ENCODE peak calls at places on chromosomes 5 and 9, in six cellular contexts. N is aorta; S is effector memory CD4-positive, alpha-beta T cell; J is prostate gland; Y is mammary epithelial cell; R is cardiac muscle cell. D is an unnamed sample.

GRCh38 chr5:163695817-163696216 is 190.4 kb downstream of the MAT2B start:
- DNase-seq in S (no peak), Y (no peak), N (no peak), J (no peak), R (no peak), D (no peak)

GRCh38 chr5:143557061-143557818 is 153.8 kb upstream of the NR3C1 start:
- DNase-seq in J (no peak), S (no peak), N (no peak), R (peak; percentile 38), Y (peak; percentile 29), D (no peak)

GRCh38 chr5:168227973-168228615 is 63.4 kb upstream of the WWC1 start:
- DNase-seq in N (no peak), S (no peak), R (no peak), Y (no peak), J (no peak), D (no peak)

GRCh38 chr9:933356-933755 is 43.1 kb upstream of the DMRT3 start:
- DNase-seq in Y (no peak), R (no peak), N (no peak), J (no peak), S (no peak), D (no peak)

GRCh38 chr9:37239224-37239859 is 119.0 kb downstream of the ZCCHC7 start:
- DNase-seq in R (no peak), S (no peak), Y (no peak), J (no peak), N (no peak), D (no peak)

GRCh38 chr5:59293700-59294099 is 599.8 kb downstream of the PDE4D start:
- DNase-seq in J (no peak), S (no peak), Y (peak; percentile 52), R (no peak), N (no peak), D (no peak)

GRCh38 chr5:148794275-148794674 is 32.1 kb upstream of the ADRB2 start:
- DNase-seq in N (no peak), S (no peak), R (no peak), Y (no peak), J (no peak), D (no peak)

GRCh38 chr5:45796959-45797553 is 100.9 kb upstream of the HCN1 start:
- DNase-seq in Y (no peak), N (no peak), J (no peak), S (no peak), R (peak; percentile 3), D (no peak)

GRCh38 chr9:124355941-124356744 is 59.1 kb downstream of the PSMB7 start:
- DNase-seq in R (no peak), S (no peak), N (no peak), Y (no peak), J (no peak), D (no peak)

GRCh38 chr9:94034511-94034910 is 49.8 kb upstream of the PTPDC1 start:
- DNase-seq in J (no peak), Y (no peak), S (no peak), R (no peak), N (no peak), D (no peak)

GRCh38 chr5:40410231-40410861 is 269.4 kb upstream of the PTGER4 start:
- DNase-seq in R (no peak), J (no peak), S (peak; percentile 74), N (no peak), Y (peak; percentile 29), D (peak; percentile 59)

GRCh38 chr5:72509401-72509800 is 2.2 kb upstream of the ZNF366 start:
- DNase-seq in Y (no peak), N (peak; percentile 90), J (no peak), S (no peak), R (no peak), D (no peak)

GRCh38 chr5:72512179-72512860 is 5.1 kb upstream of the ZNF366 start:
- DNase-seq in Y (no peak), S (no peak), N (no peak), J (no peak), R (no peak), D (no peak)

GRCh38 chr5:72510610-72511121 is 3.5 kb upstream of the ZNF366 start:
- DNase-seq in R (no peak), Y (no peak), N (peak; percentile 85), J (no peak), S (no peak), D (no peak)

GRCh38 chr5:72508241-72509170 is 1.3 kb upstream of the ZNF366 start:
- DNase-seq in R (no peak), J (no peak), S (no peak), N (no peak), Y (no peak), D (no peak)

DNA sequence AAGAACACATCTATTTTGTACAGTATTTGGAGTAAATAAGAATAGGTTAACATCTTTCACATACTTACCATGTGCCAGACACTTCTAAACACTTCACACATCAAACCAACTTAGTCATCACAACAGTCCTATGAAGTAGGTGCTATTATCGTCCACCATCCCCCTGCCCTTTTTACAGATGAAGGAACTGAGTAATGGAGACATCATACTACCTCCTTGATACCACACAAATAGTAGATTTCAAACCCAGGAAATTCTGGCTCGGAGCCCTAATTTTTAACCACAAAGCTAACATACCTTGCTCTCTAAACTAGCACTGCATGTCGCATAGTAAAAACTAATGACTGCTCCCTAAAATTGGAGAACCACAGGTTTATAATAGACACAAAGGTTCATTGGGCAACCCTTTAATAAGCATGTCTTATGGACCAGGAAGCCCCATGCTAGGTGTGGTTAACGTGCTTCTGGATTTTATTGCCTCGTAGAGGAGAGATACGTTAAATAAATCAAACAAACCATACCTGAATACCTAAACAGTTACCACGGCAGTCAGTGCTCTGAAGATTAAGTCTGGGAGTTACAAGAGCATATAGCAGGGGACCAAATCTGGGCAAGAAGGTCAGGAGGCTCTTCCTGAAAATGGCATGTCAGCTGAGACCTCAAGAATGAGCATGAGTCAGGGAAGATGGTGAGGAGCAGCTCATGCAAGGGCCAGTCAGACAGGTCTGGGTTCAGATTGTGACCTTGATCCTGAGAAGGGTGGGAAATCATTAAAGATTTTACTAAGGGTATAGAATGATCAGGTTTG is 4.4 kb upstream of the ZNF366 start:
- DNase-seq in J (no peak), R (no peak), N (no peak), Y (peak; percentile 16), S (no peak), D (no peak)
- H3K9me3 ChIP-seq in J (no peaks in the 10 kb centered on the region), R (no peaks in the 10 kb centered on the region), N (no peaks in the 10 kb centered on the region), Y (no peaks in the 10 kb centered on the region), S (no peaks in the 10 kb centered on the region), D (no peaks in the 10 kb centered on the region)

GRCh38 chr5:17019324-17019723 is 83.2 kb upstream of the MYO10 start:
- DNase-seq in J (no peak), Y (no peak), R (no peak), N (no peak), S (no peak), D (no peak)

GRCh38 chr5:17021363-17021932 is 85.4 kb upstream of the MYO10 start:
- DNase-seq in Y (no peak), R (peak; percentile 5), N (no peak), S (no peak), J (no peak), D (no peak)

GRCh38 chr5:17018871-17019270 is 82.8 kb upstream of the MYO10 start:
- DNase-seq in J (no peak), S (no peak), R (no peak), Y (no peak), N (no peak), D (no peak)

GRCh38 chr5:17022296-17022695 is 86.2 kb upstream of the MYO10 start:
- DNase-seq in R (no peak), S (no peak), N (no peak), Y (no peak), J (no peak), D (no peak)

DNA sequence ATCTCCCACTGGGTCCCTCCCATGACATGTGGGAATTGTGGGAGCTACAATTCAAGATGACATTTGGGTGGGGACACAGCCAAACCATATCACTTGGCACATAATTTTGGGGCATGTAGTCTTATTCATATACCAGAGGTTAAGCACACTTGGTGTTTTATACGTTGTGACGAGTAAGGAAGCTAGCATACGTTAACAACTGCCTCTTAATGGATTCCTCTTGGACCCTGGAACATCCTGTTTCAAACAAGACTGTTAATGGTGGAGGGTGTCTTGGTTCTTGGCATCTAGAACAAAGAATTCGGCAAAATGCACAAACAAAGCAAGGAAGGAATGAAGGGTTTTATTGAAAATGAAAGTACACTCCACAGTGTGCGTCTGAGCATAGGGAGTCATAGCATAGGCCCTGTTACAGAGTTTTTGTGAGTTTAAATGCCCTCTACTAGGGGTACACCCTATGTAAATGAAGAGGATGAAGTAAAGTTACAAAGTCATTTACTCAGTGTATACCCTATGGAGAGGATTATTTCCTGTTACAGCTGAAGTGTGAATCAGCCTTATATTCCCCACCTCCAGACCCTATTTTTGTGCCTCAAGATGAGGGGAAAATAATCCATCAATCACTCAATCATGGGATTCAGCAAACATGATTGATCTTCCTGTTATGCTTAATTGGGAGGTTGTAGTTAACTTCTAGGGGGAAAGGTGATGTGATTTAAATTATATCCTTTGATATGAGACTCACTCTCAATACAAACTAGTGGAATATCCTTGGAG is 84.7 kb upstream of the MYO10 start:
- DNase-seq in J (no peak), S (no peak), R (no peak), Y (no peak), N (no peak), D (no peak)
- H3K9me3 ChIP-seq in J (no peaks in the 10 kb centered on the region), S (no peaks in the 10 kb centered on the region), R (no peaks in the 10 kb centered on the region), Y (no peaks in the 10 kb centered on the region), N (no peaks in the 10 kb centered on the region), D (no peaks in the 10 kb centered on the region)

DNA sequence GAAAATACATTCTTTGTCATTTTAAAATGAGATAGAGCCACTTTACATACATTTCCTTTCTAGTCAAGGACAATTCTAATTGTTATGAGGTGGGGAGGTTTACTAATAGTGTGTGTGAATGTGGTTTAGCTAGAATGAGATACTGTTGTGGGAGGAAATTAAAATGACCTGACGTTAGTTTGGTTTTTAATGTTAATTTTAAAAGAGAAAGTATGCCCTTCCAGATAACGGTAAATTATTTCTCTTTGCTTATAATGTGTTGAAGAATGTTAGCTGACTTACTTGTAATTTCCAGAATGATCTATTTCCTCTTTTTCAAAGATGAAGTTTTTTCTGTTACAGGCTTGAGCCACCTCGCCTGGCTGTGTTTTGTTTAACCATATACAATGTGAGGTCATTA is 1.7 kb upstream of the TAF7 start:
- DNase-seq in S (no peak), N (no peak), Y (no peak), J (no peak), R (no peak), D (no peak)
- H3K9me3 ChIP-seq in S (peaks cover 26% of the 10 kb centered on the region), N (peaks cover 8% of the 10 kb centered on the region), Y (peaks cover 30% of the 10 kb centered on the region), J (peaks cover 12% of the 10 kb centered on the region), R (peaks cover 3% of the 10 kb centered on the region), D (peaks cover 23% of the 10 kb centered on the region)

GRCh38 chr5:18653216-18653752 is 1019.0 kb downstream of the TAF11L14 start:
- DNase-seq in R (no peak), Y (no peak), S (no peak), J (no peak), N (no peak), D (no peak)

DNA sequence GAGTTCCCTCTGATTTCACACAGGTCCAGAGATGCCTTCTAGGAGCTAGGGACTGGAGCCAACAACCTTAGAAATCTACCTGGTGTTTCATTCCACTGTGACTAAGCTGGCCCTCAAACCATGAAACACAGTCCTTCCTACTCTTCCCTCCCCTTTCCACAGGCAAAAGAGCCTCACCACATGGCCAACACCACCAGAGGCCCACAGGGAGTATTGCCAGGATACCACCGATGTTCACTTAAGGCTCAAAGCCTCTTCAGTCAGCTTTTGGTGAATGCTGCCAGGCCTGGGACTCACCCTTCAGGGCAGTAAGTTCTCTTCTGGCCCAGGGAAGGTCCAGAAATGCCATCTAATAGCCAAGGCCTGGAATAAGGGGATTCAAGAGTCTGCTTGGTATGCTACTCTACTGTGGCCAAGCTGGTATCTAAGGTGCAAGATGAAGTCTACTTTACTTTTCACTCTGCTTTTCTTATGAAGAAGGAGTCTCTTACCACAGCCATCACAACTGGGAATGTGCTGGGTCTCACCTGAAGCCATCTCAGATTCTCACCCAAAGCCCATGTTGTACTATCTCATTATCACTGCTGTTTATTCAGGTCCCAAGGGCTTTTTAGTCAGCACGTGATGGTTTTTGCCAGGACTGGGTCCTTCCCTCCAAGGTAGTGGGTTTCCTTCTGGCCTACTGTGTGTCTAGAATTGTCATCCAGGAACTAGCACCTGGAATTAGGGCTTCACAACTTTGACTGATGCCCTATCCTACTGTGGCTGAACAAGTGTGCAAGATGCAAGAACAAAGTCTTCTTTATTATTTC is 1018.4 kb downstream of the TAF11L14 start:
- DNase-seq in Y (no peak), R (no peak), S (no peak), N (no peak), J (no peak), D (no peak)
- H3K9me3 ChIP-seq in Y (no peaks in the 10 kb centered on the region), R (no peaks in the 10 kb centered on the region), S (no peaks in the 10 kb centered on the region), N (peaks cover 3% of the 10 kb centered on the region), J (peaks cover 4% of the 10 kb centered on the region), D (no peaks in the 10 kb centered on the region)